ENCODE peak calls at places on chromosomes 3 and 15, in six cellular contexts. One of them, this sample, is unnamed.
A peak's percentile ranks its signal among the peaks of the same experiment; 100 is the strongest.

GRCh38 chr3:132870596-132870995 is 148.4 kb upstream of the NPHP3 start:
- DNase-seq in fibroblast of lung: no peak
- DNase-seq in activated effector memory CD4-positive, alpha-beta T cell treated with Interleukin-2 at 50 U/mL for 16 hours: no peak
- DNase-seq in gastrocnemius medialis: no peak
- DNase-seq in GM12864: no peak
- DNase-seq in neural progenitor cell: no peak
- DNase-seq in this sample: no peak

GRCh38 chr15:82810061-82810862 is 834 bp downstream of the WHAMM start:
- DNase-seq in GM12864: no peak
- DNase-seq in gastrocnemius medialis: no peak
- DNase-seq in fibroblast of lung: peak; percentile 55
- DNase-seq in neural progenitor cell: peak; percentile 71
- DNase-seq in activated effector memory CD4-positive, alpha-beta T cell treated with Interleukin-2 at 50 U/mL for 16 hours: peak; percentile 26
- DNase-seq in this sample: peak; percentile 9

GRCh38 chr3:14560110-14560509 is 20.0 kb upstream of the GRIP2 start:
- DNase-seq in gastrocnemius medialis: no peak
- DNase-seq in GM12864: no peak
- DNase-seq in activated effector memory CD4-positive, alpha-beta T cell treated with Interleukin-2 at 50 U/mL for 16 hours: no peak
- DNase-seq in fibroblast of lung: no peak
- DNase-seq in neural progenitor cell: no peak
- DNase-seq in this sample: no peak

GRCh38 chr15:90262426-90262825 is 3.0 kb upstream of the NGRN start:
- DNase-seq in gastrocnemius medialis: no peak
- DNase-seq in fibroblast of lung: no peak
- DNase-seq in activated effector memory CD4-positive, alpha-beta T cell treated with Interleukin-2 at 50 U/mL for 16 hours: no peak
- DNase-seq in GM12864: no peak
- DNase-seq in neural progenitor cell: no peak
- DNase-seq in this sample: no peak

GRCh38 chr15:36501063-36501678 is 78.3 kb upstream of the CDIN1 start:
- DNase-seq in activated effector memory CD4-positive, alpha-beta T cell treated with Interleukin-2 at 50 U/mL for 16 hours: no peak
- DNase-seq in neural progenitor cell: peak; percentile 85
- DNase-seq in gastrocnemius medialis: peak; percentile 3
- DNase-seq in fibroblast of lung: peak; percentile 72
- DNase-seq in GM12864: peak; percentile 16
- DNase-seq in this sample: no peak

GRCh38 chr15:66772967-66773873 is 71.2 kb downstream of the SMAD6 start:
- DNase-seq in gastrocnemius medialis: no peak
- DNase-seq in neural progenitor cell: peak; percentile 74
- DNase-seq in GM12864: no peak
- DNase-seq in fibroblast of lung: peak; percentile 51
- DNase-seq in activated effector memory CD4-positive, alpha-beta T cell treated with Interleukin-2 at 50 U/mL for 16 hours: no peak
- DNase-seq in this sample: no peak

GRCh38 chr3:51970606-51971300 is 3.1 kb downstream of the ABHD14B start:
- DNase-seq in neural progenitor cell: no peak
- DNase-seq in gastrocnemius medialis: no peak
- DNase-seq in GM12864: no peak
- DNase-seq in fibroblast of lung: no peak
- DNase-seq in activated effector memory CD4-positive, alpha-beta T cell treated with Interleukin-2 at 50 U/mL for 16 hours: no peak
- DNase-seq in this sample: no peak

GRCh38 chr15:39582977-39583585 is 2.2 kb downstream of the THBS1 start:
- DNase-seq in fibroblast of lung: peak; percentile 7
- DNase-seq in gastrocnemius medialis: no peak
- DNase-seq in GM12864: no peak
- DNase-seq in activated effector memory CD4-positive, alpha-beta T cell treated with Interleukin-2 at 50 U/mL for 16 hours: no peak
- DNase-seq in neural progenitor cell: no peak
- DNase-seq in this sample: no peak

This sample was measured in CD8-positive, alpha-beta T cell.